ENCODE peak calls at places on chromosomes 5 and 9, in six cellular contexts. One of them, this sample, is unnamed.
A peak's percentile ranks its signal among the peaks of the same experiment; 100 is the strongest.

GRCh38 chr5:132489051-132489770 is 1.4 kb downstream of the IRF1 start:
- DNase-seq in aorta: no peak
- DNase-seq in GM20000: no peak
- DNase-seq in germinal center: peak; percentile 61
- DNase-seq in foreskin keratinocyte: no peak
- DNase-seq in AG08395: no peak
- DNase-seq in this sample: peak; percentile 2

GRCh38 chr5:112174959-112175594 is 244.0 kb downstream of the EPB41L4A start:
- DNase-seq in aorta: no peak
- DNase-seq in GM20000: peak; percentile 52
- DNase-seq in germinal center: peak; percentile 51
- DNase-seq in foreskin keratinocyte: peak; percentile 11
- DNase-seq in AG08395: peak; percentile 61
- DNase-seq in this sample: no peak

GRCh38 chr9:2962471-2963172 is 118.7 kb upstream of the PUM3 start:
- DNase-seq in aorta: no peak
- DNase-seq in GM20000: no peak
- DNase-seq in germinal center: no peak
- DNase-seq in foreskin keratinocyte: peak; percentile 31
- DNase-seq in AG08395: no peak
- DNase-seq in this sample: no peak

GRCh38 chr9:89179535-89179919 is 909 bp upstream of the SHC3 start:
- DNase-seq in aorta: no peak
- DNase-seq in GM20000: no peak
- DNase-seq in germinal center: no peak
- DNase-seq in foreskin keratinocyte: peak; percentile 21
- DNase-seq in AG08395: no peak
- DNase-seq in this sample: no peak

GRCh38 chr5:61881821-61882220 is 424.2 kb upstream of the KIF2A start:
- DNase-seq in aorta: no peak
- DNase-seq in GM20000: no peak
- DNase-seq in germinal center: no peak
- DNase-seq in foreskin keratinocyte: peak; percentile 39
- DNase-seq in AG08395: no peak
- DNase-seq in this sample: no peak

GRCh38 chr9:4020038-4020746 is 279.7 kb downstream of the GLIS3 start:
- DNase-seq in aorta: no peak
- DNase-seq in GM20000: no peak
- DNase-seq in germinal center: no peak
- DNase-seq in foreskin keratinocyte: no peak
- DNase-seq in AG08395: no peak
- DNase-seq in this sample: no peak

GRCh38 chr5:36442796-36443195 is 141.1 kb upstream of the RANBP3L start:
- DNase-seq in aorta: no peak
- DNase-seq in GM20000: no peak
- DNase-seq in germinal center: no peak
- DNase-seq in foreskin keratinocyte: peak; percentile 69
- DNase-seq in AG08395: no peak
- DNase-seq in this sample: no peak

GRCh38 chr5:126351138-126351537 is 72.1 kb upstream of the GRAMD2B start:
- DNase-seq in aorta: no peak
- DNase-seq in GM20000: no peak
- DNase-seq in germinal center: no peak
- DNase-seq in foreskin keratinocyte: no peak
- DNase-seq in AG08395: no peak
- DNase-seq in this sample: no peak

GRCh38 chr9:122723690-122724089 is at the start of gene OR1L4:
- DNase-seq in aorta: no peak
- DNase-seq in GM20000: no peak
- DNase-seq in germinal center: no peak
- DNase-seq in foreskin keratinocyte: no peak
- DNase-seq in AG08395: no peak
- DNase-seq in this sample: no peak

GRCh38 chr9:111483419-111483861 is 743 bp downstream of the ECPAS start:
- DNase-seq in aorta: no peak
- DNase-seq in GM20000: peak; percentile 88
- DNase-seq in germinal center: peak; percentile 66
- DNase-seq in foreskin keratinocyte: no peak
- DNase-seq in AG08395: peak; percentile 50
- DNase-seq in this sample: peak; percentile 42

GRCh38 chr5:133928690-133929393 is 39.6 kb downstream of the C5orf15 start:
- DNase-seq in aorta: no peak
- DNase-seq in GM20000: peak; percentile 55
- DNase-seq in germinal center: no peak
- DNase-seq in foreskin keratinocyte: no peak
- DNase-seq in AG08395: no peak
- DNase-seq in this sample: no peak

GRCh38 chr5:98214240-98215051 is 559.0 kb upstream of the RGMB start:
- DNase-seq in aorta: no peak
- DNase-seq in GM20000: no peak
- DNase-seq in germinal center: no peak
- DNase-seq in foreskin keratinocyte: peak; percentile 51
- DNase-seq in AG08395: peak; percentile 28
- DNase-seq in this sample: no peak

GRCh38 chr5:131357739-131358561 is 94.1 kb downstream of the CDC42SE2 start:
- DNase-seq in aorta: no peak
- DNase-seq in GM20000: no peak
- DNase-seq in germinal center: no peak
- DNase-seq in foreskin keratinocyte: no peak
- DNase-seq in AG08395: no peak
- DNase-seq in this sample: no peak

GRCh38 chr5:98927242-98927987 is 1.4 kb downstream of the CHD1 start:
- DNase-seq in aorta: no peak
- DNase-seq in GM20000: peak; percentile 66
- DNase-seq in germinal center: peak; percentile 24
- DNase-seq in foreskin keratinocyte: no peak
- DNase-seq in AG08395: peak; percentile 48
- DNase-seq in this sample: peak; percentile 47

GRCh38 chr5:1952456-1953099 is 69.9 kb upstream of the IRX4 start:
- DNase-seq in aorta: no peak
- DNase-seq in GM20000: no peak
- DNase-seq in germinal center: no peak
- DNase-seq in foreskin keratinocyte: no peak
- DNase-seq in AG08395: no peak
- DNase-seq in this sample: no peak

GRCh38 chr5:127934791-127935256 is 148.7 kb upstream of the SLC12A2 start:
- DNase-seq in aorta: no peak
- DNase-seq in GM20000: no peak
- DNase-seq in germinal center: no peak
- DNase-seq in foreskin keratinocyte: peak; percentile 97
- DNase-seq in AG08395: peak; percentile 24
- DNase-seq in this sample: no peak

This sample was measured in T-helper 9 cell.